ENCODE peak calls at places on chromosome 3, in nine cellular contexts. S is AG04449, P is stomach, Y is hepatocyte, N is right lobe of liver, E is lung, W is colonic mucosa, J is NB4, F is GM20000. T is an unnamed sample.

GRCh38 chr3:157079677-157080369 is 80.1 kb downstream of the CCNL1 start:
- DNase-seq in P (peak), S (no peak), Y (no peak), W (peak), F (no peak), J (no peak), E (no peak), N (no peak), T (no peak)

GRCh38 chr3:144270100-144270499 is 298.5 kb downstream of the DIPK2A start:
- DNase-seq in F (no peak), W (no peak), P (no peak), N (peak), Y (no peak), E (no peak), J (no peak), S (no peak), T (no peak)

GRCh38 chr3:108718454-108718853 is 38.8 kb downstream of the RETNLB start:
- DNase-seq in W (no peak), S (no peak), P (no peak), E (no peak), F (no peak), J (no peak), Y (no peak), N (no peak), T (no peak)

GRCh38 chr3:133892546-133893231 is 3.0 kb downstream of the RAB6B start:
- DNase-seq in J (no peak), F (no peak), E (peak), Y (no peak), W (peak), N (no peak), P (no peak), S (no peak), T (no peak)

GRCh38 chr3:152835311-152836102 is 576 bp downstream of the P2RY1 start:
- DNase-seq in S (no peak), F (peak), W (peak), J (peak), N (peak), P (peak), E (peak), Y (peak), T (no peak)

GRCh38 chr3:65356331-65357286 is 668.8 kb upstream of the ADAMTS9 start:
- DNase-seq in F (no peak), W (no peak), J (no peak), Y (peak), E (no peak), N (no peak), S (no peak), P (no peak), T (no peak)

GRCh38 chr3:155946178-155946577 is 75.7 kb downstream of the GMPS start:
- DNase-seq in Y (peak), P (no peak), F (no peak), E (no peak), J (no peak), N (no peak), S (peak), W (no peak), T (no peak)

GRCh38 chr3:9914559-9915251 is 2.2 kb upstream of the IL17RC start:
- DNase-seq in E (no peak), F (peak), N (no peak), J (peak), P (no peak), S (no peak), W (no peak), Y (no peak), T (no peak)

GRCh38 chr3:106826861-106827311 is 550.4 kb upstream of the CCDC54 start:
- DNase-seq in P (no peak), W (no peak), N (no peak), F (no peak), Y (no peak), E (no peak), J (no peak), S (no peak), T (no peak)

GRCh38 chr3:149371001-149371722 is 6.3 kb downstream of the TM4SF1 start:
- DNase-seq in F (no peak), N (no peak), P (no peak), Y (peak), S (no peak), E (no peak), W (no peak), J (peak), T (no peak)

GRCh38 chr3:139198929-139199328 is 144.9 kb upstream of the MRPS22 start:
- DNase-seq in E (no peak), W (no peak), F (no peak), N (no peak), S (no peak), J (peak), Y (no peak), P (no peak), T (no peak)

GRCh38 chr3:123365450-123366143 is 83.3 kb downstream of the ADCY5 start:
- DNase-seq in N (no peak), E (no peak), S (no peak), W (no peak), F (no peak), P (no peak), J (peak), Y (peak), T (no peak)

GRCh38 chr3:65979731-65980130 is 59.0 kb downstream of the MAGI1 start:
- DNase-seq in E (no peak), N (no peak), Y (no peak), S (no peak), F (no peak), W (no peak), P (no peak), J (no peak), T (no peak)

GRCh38 chr3:100802126-100802525 is 92.8 kb downstream of the TFG start:
- DNase-seq in J (no peak), E (no peak), N (no peak), S (no peak), P (no peak), W (no peak), Y (no peak), F (no peak), T (no peak)

GRCh38 chr3:9398715-9399708 is 1.6 kb downstream of the SETD5 start:
- DNase-seq in F (peak), N (no peak), W (peak), E (no peak), S (no peak), Y (peak), P (no peak), J (peak), T (no peak)

GRCh38 chr3:124250053-124250452 is 258.1 kb upstream of the ROPN1 start:
- DNase-seq in Y (no peak), E (no peak), J (no peak), N (no peak), S (no peak), P (no peak), W (no peak), F (no peak), T (no peak)

GRCh38 chr3:144229237-144229830 is 257.7 kb downstream of the DIPK2A start:
- DNase-seq in S (no peak), N (peak), W (no peak), E (no peak), F (no peak), P (no peak), Y (no peak), J (no peak), T (no peak)

GRCh38 chr3:136142592-136142991 is 53.5 kb downstream of the MSL2 start:
- DNase-seq in N (no peak), F (no peak), J (no peak), W (no peak), S (peak), Y (peak), P (no peak), E (no peak), T (no peak)

GRCh38 chr3:182436547-182436946 is 356.8 kb upstream of the ATP11B start:
- DNase-seq in W (no peak), N (no peak), S (no peak), F (no peak), Y (no peak), J (no peak), E (no peak), P (no peak), T (no peak)

GRCh38 chr3:194365526-194365925 is 4.0 kb downstream of the LRRC15 start:
- DNase-seq in N (no peak), S (no peak), E (no peak), J (no peak), P (no peak), F (no peak), W (no peak), Y (no peak), T (no peak)

GRCh38 chr3:100613721-100614390 is 4.5 kb downstream of the ADGRG7 start:
- DNase-seq in N (no peak), E (no peak), S (no peak), P (no peak), W (no peak), Y (no peak), F (no peak), J (no peak), T (no peak)

GRCh38 chr3:141341536-141341935 is 26.8 kb upstream of the ZBTB38 start:
- DNase-seq in F (no peak), J (no peak), N (no peak), E (no peak), Y (no peak), S (no peak), W (no peak), P (no peak), T (no peak)

GRCh38 chr3:12046406-12046805 is 42.2 kb downstream of the SYN2 start:
- DNase-seq in E (no peak), J (peak), Y (peak), F (no peak), W (no peak), S (no peak), P (no peak), N (no peak), T (no peak)

GRCh38 chr3:138919304-138919703 is 27.6 kb downstream of the FOXL2 start:
- DNase-seq in Y (no peak), W (no peak), N (no peak), S (no peak), F (no peak), E (no peak), P (no peak), J (peak), T (peak)

GRCh38 chr3:36943601-36944000 is 1.3 kb downstream of the TRANK1 start:
- DNase-seq in F (no peak), S (no peak), J (no peak), Y (no peak), E (no peak), W (no peak), N (no peak), P (no peak), T (no peak)

GRCh38 chr3:36942632-36943248 is 2.1 kb downstream of the TRANK1 start:
- DNase-seq in E (no peak), S (no peak), F (no peak), W (peak), P (no peak), Y (peak), J (no peak), N (no peak), T (no peak)

GRCh38 chr3:36944641-36945270 is at the start of gene TRANK1:
- DNase-seq in J (peak), N (peak), W (peak), S (no peak), E (peak), P (peak), Y (peak), F (peak), T (no peak)

GRCh38 chr3:36945326-36945980 is 599 bp upstream of the TRANK1 start:
- DNase-seq in W (no peak), J (no peak), E (no peak), N (peak), F (no peak), P (no peak), S (no peak), Y (no peak), T (no peak)

DNA sequence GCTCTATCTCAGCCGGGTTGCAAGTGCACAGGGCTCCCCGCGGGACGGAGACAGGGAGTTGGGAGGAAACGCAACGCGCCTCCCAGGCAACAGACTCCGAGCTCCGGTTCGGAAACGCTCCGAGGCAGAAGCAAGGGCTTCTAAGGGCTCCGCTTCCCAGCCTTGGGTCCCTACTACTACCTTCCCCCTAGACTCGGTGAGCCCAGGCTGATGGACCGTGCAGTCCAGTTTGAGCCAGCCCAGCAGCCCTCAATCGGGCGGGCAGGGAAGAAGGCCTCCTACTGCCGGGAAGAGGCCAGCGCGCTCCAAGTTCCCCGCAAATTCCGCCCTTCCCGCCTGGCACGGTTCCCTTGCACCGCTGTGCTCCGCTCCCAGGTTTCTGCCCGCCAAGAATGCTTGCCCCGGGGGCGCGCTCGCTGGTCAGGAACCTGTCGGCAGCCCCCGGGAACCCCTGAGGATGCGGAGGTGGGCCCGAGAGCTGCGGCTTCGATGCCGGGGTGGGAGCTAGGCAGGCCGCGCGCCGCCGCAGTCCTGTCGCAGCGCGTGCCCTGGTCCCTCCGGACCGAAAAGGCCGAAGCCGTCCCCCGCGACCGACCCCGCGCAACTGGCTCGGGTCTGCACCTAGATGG is 728 bp downstream of the TRANK1 start:
- DNase-seq in S (no peak), F (peak), P (peak), E (peak), J (peak), Y (peak), N (peak), W (peak), T (no peak)
- TF ChIP-seq CTCF in S (peak), F (no peak), P (no peak), E (no peak), J (no peak), Y (no peak), N (no peak), W (no peak), T (peak)

DNA sequence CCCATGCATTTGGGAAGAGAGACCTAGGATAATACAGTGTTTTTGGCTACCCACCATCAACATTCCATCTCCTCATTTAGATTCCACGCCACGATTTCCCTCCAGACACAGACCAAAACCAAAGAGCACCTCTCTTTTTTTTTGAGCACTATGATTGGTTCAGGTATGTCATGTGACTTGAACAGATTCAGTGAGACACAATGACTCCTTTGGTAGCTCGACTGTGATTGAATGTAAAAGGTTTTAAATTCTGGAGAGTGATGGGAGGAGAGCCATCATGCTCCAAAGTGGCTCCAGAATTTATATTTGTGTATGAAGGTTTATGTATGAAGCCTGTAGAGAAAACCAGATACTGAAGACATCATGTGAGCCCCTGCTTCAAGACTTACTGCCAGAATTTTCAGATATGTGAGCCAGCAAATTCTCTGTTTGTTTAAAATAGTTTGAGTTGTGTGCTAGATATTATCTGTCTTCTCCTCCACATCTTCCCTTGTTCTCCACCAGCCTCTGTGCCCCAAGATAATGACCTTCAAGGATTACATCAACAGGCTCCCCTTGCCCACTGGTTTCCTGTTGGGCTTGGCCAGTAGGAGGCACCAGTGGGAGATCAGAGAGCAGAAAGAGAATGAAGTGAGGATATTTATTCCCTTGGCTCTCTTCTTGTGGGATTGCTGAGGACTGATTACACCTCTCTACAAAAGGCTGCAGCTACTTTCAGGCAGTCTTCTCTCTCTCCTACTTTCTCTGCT is 12.5 kb downstream of the MYD88 start:
- DNase-seq in W (no peak), N (no peak), F (no peak), P (no peak), Y (no peak), J (peak), S (no peak), E (no peak), T (no peak)
- TF ChIP-seq CTCF in W (no peak), N (no peak), F (no peak), P (no peak), Y (peak), J (peak), S (no peak), E (no peak), T (no peak)

GRCh38 chr3:36741285-36741684 is 23.1 kb downstream of the DCLK3 start:
- DNase-seq in F (no peak), J (no peak), E (no peak), N (no peak), S (no peak), Y (peak), W (no peak), P (no peak), T (no peak)
- TF ChIP-seq CTCF in F (no peak), J (no peak), E (no peak), N (no peak), S (peak), Y (peak), W (no peak), P (no peak), T (peak)

GRCh38 chr3:179653777-179654117 is 907 bp downstream of the USP13 start:
- DNase-seq in E (no peak), P (no peak), F (no peak), W (no peak), Y (peak), J (no peak), S (no peak), N (peak), T (no peak)

GRCh38 chr3:179651687-179652466 is 963 bp upstream of the USP13 start:
- DNase-seq in E (no peak), N (no peak), J (no peak), P (no peak), F (no peak), S (no peak), W (no peak), Y (no peak), T (no peak)

GRCh38 chr3:179653106-179653776 is 401 bp downstream of the USP13 start:
- DNase-seq in F (peak), J (peak), P (peak), Y (peak), E (peak), N (peak), S (no peak), W (peak), T (peak)

GRCh38 chr3:179655236-179655635 is 2.4 kb downstream of the USP13 start:
- DNase-seq in Y (no peak), F (no peak), J (no peak), W (no peak), E (no peak), S (no peak), N (no peak), P (no peak), T (no peak)

DNA sequence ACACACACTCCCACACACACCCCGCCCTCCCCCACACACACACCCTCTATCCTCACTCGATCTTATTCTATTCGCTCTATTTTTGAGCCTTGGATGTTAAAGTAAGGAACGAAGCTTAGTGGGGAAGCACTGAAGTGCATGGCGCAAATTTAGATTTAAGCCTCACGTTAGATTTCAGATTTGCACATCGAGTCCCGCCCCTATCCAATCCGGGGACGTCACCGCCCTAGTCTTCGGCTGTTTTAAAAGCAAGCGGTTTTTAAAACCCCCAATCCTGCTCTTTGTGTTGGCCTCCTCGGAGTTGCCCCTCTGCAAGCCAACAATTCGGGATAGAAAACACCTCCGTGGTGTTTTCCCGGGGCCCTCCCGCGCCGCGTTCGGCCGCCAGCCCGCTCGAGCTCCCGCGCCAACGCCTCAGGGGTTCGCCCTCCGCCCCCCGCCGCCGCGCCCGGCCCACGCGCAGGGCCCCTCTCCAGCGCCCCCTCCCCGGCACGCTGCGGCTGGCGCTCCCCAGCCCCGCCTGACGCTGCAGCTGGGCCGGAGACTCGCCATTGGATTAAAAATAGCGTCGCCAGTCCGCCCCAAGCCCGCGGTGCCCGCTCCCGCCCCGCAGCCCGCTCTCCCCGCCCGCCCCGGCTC is at the start of gene USP13:
- DNase-seq in W (peak), E (peak), Y (peak), F (peak), J (peak), P (peak), S (no peak), N (peak), T (no peak)
- TF ChIP-seq CTCF in W (no peak), E (no peak), Y (no peak), F (no peak), J (no peak), P (no peak), S (peak), N (no peak), T (peak)

GRCh38 chr3:127817331-127817821 is 4.9 kb downstream of the MGLL start:
- DNase-seq in J (no peak), W (peak), F (no peak), Y (peak), N (peak), P (no peak), S (no peak), E (peak), T (no peak)
- TF ChIP-seq CTCF in J (no peak), W (no peak), F (no peak), Y (no peak), N (no peak), P (no peak), S (no peak), E (no peak), T (no peak)

DNA sequence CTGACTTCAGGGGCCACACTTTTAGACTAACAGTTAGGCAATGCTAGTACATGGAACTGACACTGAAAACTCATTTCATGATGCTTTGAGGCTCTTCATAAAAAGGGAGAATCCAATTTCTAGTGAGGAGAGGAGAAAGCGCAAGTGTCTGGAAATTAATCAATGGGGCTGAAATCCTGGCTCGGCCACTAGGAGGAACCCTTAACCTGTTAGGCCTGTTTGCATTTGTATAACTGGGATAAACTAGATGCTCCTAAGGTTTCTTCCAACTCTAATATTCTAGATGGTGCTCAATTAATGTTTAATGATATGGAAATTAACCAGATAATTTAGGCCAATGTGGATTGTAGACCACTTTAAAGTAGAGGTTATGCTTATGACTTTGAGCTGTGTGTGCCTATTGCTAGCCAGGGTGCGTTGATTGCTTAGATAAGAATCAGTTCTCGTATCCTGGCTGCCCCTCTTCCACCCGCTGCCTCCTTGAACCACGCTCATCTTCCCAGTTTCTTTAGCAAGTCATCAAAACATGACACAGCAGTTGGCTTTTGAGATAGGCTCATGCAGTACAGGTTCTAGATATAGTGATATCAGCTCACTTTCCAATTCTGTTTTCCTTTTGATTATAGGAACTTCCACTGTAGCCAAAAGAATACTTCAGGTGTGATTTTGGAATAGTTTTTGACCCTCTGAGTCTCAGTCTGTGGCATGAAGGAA is 16.8 kb upstream of the CRBN start:
- DNase-seq in P (no peak), N (no peak), E (no peak), F (no peak), Y (peak), W (no peak), J (peak), S (no peak), T (no peak)
- TF ChIP-seq CTCF in P (no peak), N (peak), E (no peak), F (no peak), Y (peak), W (no peak), J (peak), S (peak), T (peak)

DNA sequence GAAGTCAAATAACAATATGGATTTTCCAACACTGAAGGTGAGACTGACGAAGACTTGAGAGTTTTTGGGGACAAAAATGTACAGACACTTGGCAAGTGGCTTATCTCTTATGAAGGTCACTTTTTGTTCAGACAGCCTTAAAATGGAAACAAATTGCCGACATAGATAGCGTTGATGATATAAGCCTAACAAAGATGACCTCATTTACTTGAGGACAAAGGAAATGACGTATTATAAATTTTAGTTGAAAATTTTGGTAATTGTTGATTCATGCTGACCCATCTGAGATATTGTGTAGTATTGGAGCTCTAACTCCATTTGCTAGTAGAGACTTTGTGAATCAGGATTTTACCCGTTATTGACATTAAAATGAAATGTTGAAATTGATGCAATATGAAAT is 168.3 kb downstream of the SPATA16 start:
- DNase-seq in N (no peak), Y (no peak), P (no peak), S (no peak), E (no peak), W (no peak), F (no peak), J (no peak), T (no peak)
- TF ChIP-seq CTCF in N (no peak), Y (no peak), P (no peak), S (no peak), E (no peak), W (no peak), F (no peak), J (no peak), T (no peak)

T was measured in chondrocyte.